ENCODE peak calls at places on chromosomes 2 and 18, in six cellular contexts. H is NCI-H82, P is RCC 7860, V is BJ, U is brain microvascular endothelial cell, W is AG09309. G is an unnamed sample.

GRCh38 chr2:112767693-112768380 is 3.4 kb upstream of the CKAP2L start:
- DNase-seq in H (no peak), P (no peak), V (no peak), U (no peak), W (no peak), G (no peak)

GRCh38 chr18:74806700-74807416 is 209.2 kb downstream of the ZNF407 start:
- DNase-seq in H (no peak), P (peak), V (peak), U (peak), W (peak), G (peak)

GRCh38 chr2:40716879-40717278 is 265.0 kb upstream of the SLC8A1 start:
- DNase-seq in H (no peak), P (peak), V (peak), U (peak), W (peak), G (peak)

GRCh38 chr2:37671013-37671815 is at the start of gene CDC42EP3:
- DNase-seq in H (peak), P (peak), V (no peak), U (no peak), W (no peak), G (peak)

GRCh38 chr2:241803387-241804325 is 5.3 kb upstream of the NEU4 start:
- DNase-seq in H (no peak), P (no peak), V (peak), U (peak), W (no peak), G (no peak)

GRCh38 chr2:112033600-112033999 is 21.5 kb upstream of the TMEM87B start:
- DNase-seq in H (no peak), P (peak), V (no peak), U (peak), W (no peak), G (peak)

GRCh38 chr2:40244251-40245010 is 207.5 kb downstream of the SLC8A1 start:
- DNase-seq in H (peak), P (peak), V (no peak), U (peak), W (peak), G (peak)

GRCh38 chr2:227853765-227854271 is 17.6 kb upstream of the DAW1 start:
- DNase-seq in H (no peak), P (peak), V (no peak), U (no peak), W (no peak), G (no peak)

GRCh38 chr2:88658890-88659881 is 31.9 kb upstream of the EIF2AK3 start:
- DNase-seq in H (peak), P (no peak), V (peak), U (peak), W (peak), G (peak)

GRCh38 chr2:118121986-118122767 is 33.9 kb downstream of the INSIG2 start:
- DNase-seq in H (no peak), P (peak), V (no peak), U (no peak), W (no peak), G (no peak)

GRCh38 chr18:79951545-79952456 is at the start of gene SLC66A2:
- DNase-seq in H (peak), P (peak), V (no peak), U (peak), W (no peak), G (peak)

GRCh38 chr18:44409071-44409470 is 271.6 kb upstream of the SETBP1 start:
- DNase-seq in H (no peak), P (no peak), V (no peak), U (no peak), W (no peak), G (no peak)

GRCh38 chr2:23843051-23843976 is 83.6 kb downstream of the ATAD2B start:
- DNase-seq in H (no peak), P (no peak), V (no peak), U (no peak), W (peak), G (no peak)

GRCh38 chr2:217248312-217248935 is 388.6 kb upstream of the TNP1 start:
- DNase-seq in H (peak), P (no peak), V (no peak), U (no peak), W (no peak), G (no peak)

GRCh38 chr18:2706903-2707302 is 51.4 kb downstream of the SMCHD1 start:
- DNase-seq in H (peak), P (no peak), V (no peak), U (no peak), W (no peak), G (no peak)

GRCh38 chr2:82913566-82913965 is 1545.5 kb downstream of the SUCLG1 start:
- DNase-seq in H (no peak), P (no peak), V (no peak), U (no peak), W (no peak), G (no peak)

GRCh38 chr2:124563415-124563814 is 538.3 kb downstream of the CNTNAP5 start:
- DNase-seq in H (no peak), P (no peak), V (no peak), U (no peak), W (no peak), G (no peak)

GRCh38 chr18:34880882-34881852 is 160.0 kb upstream of the MAPRE2 start:
- DNase-seq in H (no peak), P (no peak), V (no peak), U (no peak), W (no peak), G (no peak)

GRCh38 chr2:29066271-29066860 is 8.0 kb downstream of the PCARE start:
- DNase-seq in H (no peak), P (no peak), V (no peak), U (peak), W (no peak), G (peak)

GRCh38 chr2:158388159-158388558 is 68.4 kb downstream of the CCDC148 start:
- DNase-seq in H (no peak), P (no peak), V (no peak), U (no peak), W (no peak), G (no peak)

GRCh38 chr2:69582582-69583176 is 60.9 kb downstream of the AAK1 start:
- DNase-seq in H (no peak), P (peak), V (no peak), U (peak), W (no peak), G (no peak)

GRCh38 chr2:26612522-26613240 is 28.5 kb downstream of the CIB4 start:
- DNase-seq in H (peak), P (no peak), V (no peak), U (no peak), W (no peak), G (no peak)

GRCh38 chr18:23998811-23999210 is 15.7 kb upstream of the TTC39C start:
- DNase-seq in H (peak), P (no peak), V (no peak), U (no peak), W (no peak), G (no peak)

GRCh38 chr2:7661532-7661931 is 744.3 kb downstream of the RNF144A start:
- DNase-seq in H (no peak), P (no peak), V (no peak), U (no peak), W (no peak), G (no peak)

GRCh38 chr2:173037245-173038106 is 38.2 kb upstream of the MAP3K20 start:
- DNase-seq in H (peak), P (no peak), V (no peak), U (no peak), W (no peak), G (peak)

GRCh38 chr2:57906152-57906732 is 140.4 kb upstream of the VRK2 start:
- DNase-seq in H (peak), P (peak), V (no peak), U (peak), W (peak), G (peak)

GRCh38 chr2:112773510-112773909 is 9.1 kb upstream of the CKAP2L start:
- DNase-seq in H (no peak), P (no peak), V (no peak), U (no peak), W (no peak), G (no peak)

GRCh38 chr2:84830095-84830494 is 50.8 kb downstream of the TRABD2A start:
- DNase-seq in H (no peak), P (no peak), V (no peak), U (no peak), W (no peak), G (no peak)

GRCh38 chr2:218618102-218618860 is 10.6 kb downstream of the PLCD4 start:
- DNase-seq in H (peak), P (no peak), V (no peak), U (no peak), W (no peak), G (no peak)

GRCh38 chr2:34012728-34013302 is 413.7 kb upstream of the FAM98A start:
- DNase-seq in H (peak), P (peak), V (no peak), U (peak), W (no peak), G (no peak)

GRCh38 chr2:198004921-198005829 is 200.8 kb downstream of the PLCL1 start:
- DNase-seq in H (no peak), P (no peak), V (no peak), U (no peak), W (no peak), G (no peak)